ENCODE peak calls at places on chromosome 19, in seven cellular contexts. Y, B, O, E, Q, S and F are unnamed samples.

GRCh38 chr19:56748443-56748842 is 76.9 kb upstream of the ZNF835 start:
- DNase-seq in Y (no peak), B (no peak), O (peak), E (peak), Q (no peak), S (no peak), F (no peak)

GRCh38 chr19:39413269-39413902 is 917 bp downstream of the PLEKHG2 start:
- DNase-seq in Y (no peak), B (no peak), O (peak), E (no peak), Q (peak), S (no peak), F (peak)

GRCh38 chr19:13866463-13867046 is 10.4 kb upstream of the NANOS3 start:
- DNase-seq in Y (no peak), B (no peak), O (no peak), E (no peak), Q (no peak), S (no peak), F (no peak)

GRCh38 chr19:40302224-40303011 is 17.3 kb upstream of the AKT2 start:
- DNase-seq in Y (no peak), B (no peak), O (no peak), E (no peak), Q (no peak), S (no peak), F (no peak)

GRCh38 chr19:16078311-16078758 is 2.0 kb downstream of the TPM4 start:
- DNase-seq in Y (no peak), B (no peak), O (no peak), E (no peak), Q (no peak), S (no peak), F (no peak)

GRCh38 chr19:10602330-10603083 is 15.4 kb upstream of the AP1M2 start:
- DNase-seq in Y (peak), B (no peak), O (peak), E (peak), Q (peak), S (no peak), F (peak)

GRCh38 chr19:56132316-56132822 is 8.7 kb upstream of the ZNF444 start:
- DNase-seq in Y (no peak), B (no peak), O (no peak), E (peak), Q (no peak), S (no peak), F (no peak)

GRCh38 chr19:15291666-15292065 is 40.7 kb downstream of the BRD4 start:
- DNase-seq in Y (no peak), B (no peak), O (no peak), E (no peak), Q (no peak), S (no peak), F (no peak)

GRCh38 chr19:38655148-38655824 is 7.8 kb downstream of the ACTN4 start:
- DNase-seq in Y (no peak), B (no peak), O (no peak), E (no peak), Q (no peak), S (no peak), F (no peak)

GRCh38 chr19:14686411-14686810 is 3.4 kb upstream of the ZNF333 start:
- DNase-seq in Y (no peak), B (no peak), O (no peak), E (peak), Q (no peak), S (no peak), F (no peak)

GRCh38 chr19:30664358-30665058 is 292.3 kb downstream of the ZNF536 start:
- DNase-seq in Y (no peak), B (no peak), O (peak), E (peak), Q (no peak), S (no peak), F (no peak)

GRCh38 chr19:7888145-7888825 is at the start of gene LRRC8E:
- DNase-seq in Y (no peak), B (no peak), O (peak), E (peak), Q (peak), S (no peak), F (no peak)

GRCh38 chr19:55508120-55508519 is 19.9 kb downstream of the SSC5D start:
- DNase-seq in Y (no peak), B (no peak), O (no peak), E (no peak), Q (no peak), S (no peak), F (no peak)

GRCh38 chr19:6568816-6569215 is 22.1 kb downstream of the CD70 start:
- DNase-seq in Y (no peak), B (no peak), O (no peak), E (no peak), Q (no peak), S (no peak), F (no peak)

GRCh38 chr19:35133826-35134225 is 1.0 kb downstream of the LGI4 start:
- DNase-seq in Y (no peak), B (no peak), O (no peak), E (no peak), Q (no peak), S (no peak), F (no peak)

GRCh38 chr19:55600336-55601028 is 394 bp downstream of the ZNF524 start:
- DNase-seq in Y (peak), B (no peak), O (peak), E (no peak), Q (no peak), S (no peak), F (peak)

GRCh38 chr19:32273483-32273882 is 71.9 kb upstream of the ZNF507 start:
- DNase-seq in Y (no peak), B (no peak), O (no peak), E (no peak), Q (no peak), S (no peak), F (no peak)

GRCh38 chr19:53927745-53928144 is 18.7 kb downstream of the CACNG7 start:
- DNase-seq in Y (no peak), B (peak), O (no peak), E (peak), Q (peak), S (no peak), F (no peak)

GRCh38 chr19:16385821-16386220 is 61.2 kb downstream of the KLF2 start:
- DNase-seq in Y (no peak), B (no peak), O (no peak), E (no peak), Q (no peak), S (no peak), F (no peak)

GRCh38 chr19:14459703-14460102 is 15.5 kb downstream of the PTGER1 start:
- DNase-seq in Y (no peak), B (no peak), O (no peak), E (no peak), Q (no peak), S (no peak), F (no peak)

GRCh38 chr19:13132471-13133166 is 14.6 kb downstream of the NACC1 start:
- DNase-seq in Y (no peak), B (no peak), O (no peak), E (no peak), Q (no peak), S (no peak), F (no peak)

GRCh38 chr19:31039151-31039550 is 310.1 kb downstream of the TSHZ3 start:
- DNase-seq in Y (no peak), B (no peak), O (no peak), E (no peak), Q (no peak), S (no peak), F (no peak)

GRCh38 chr19:46860846-46861690 is at the start of gene ARHGAP35:
- DNase-seq in Y (peak), B (no peak), O (peak), E (no peak), Q (peak), S (no peak), F (peak)

GRCh38 chr19:55676384-55676783 is 1.4 kb downstream of the EPN1 start:
- DNase-seq in Y (no peak), B (no peak), O (no peak), E (no peak), Q (no peak), S (no peak), F (no peak)

GRCh38 chr19:38653028-38653571 is 5.7 kb downstream of the ACTN4 start:
- DNase-seq in Y (no peak), B (no peak), O (no peak), E (peak), Q (no peak), S (no peak), F (no peak)

GRCh38 chr19:10120538-10121198 is 969 bp upstream of the EIF3G start:
- DNase-seq in Y (no peak), B (no peak), O (no peak), E (no peak), Q (no peak), S (no peak), F (no peak)

GRCh38 chr19:4369109-4369887 is 25.9 kb downstream of the MPND start:
- DNase-seq in Y (peak), B (no peak), O (no peak), E (no peak), Q (no peak), S (peak), F (peak)

GRCh38 chr19:611506-611869 is 21.8 kb downstream of the HCN2 start:
- DNase-seq in Y (no peak), B (no peak), O (no peak), E (no peak), Q (no peak), S (no peak), F (no peak)

GRCh38 chr19:33389574-33390119 is 16.1 kb downstream of the CEBPG start:
- DNase-seq in Y (peak), B (no peak), O (peak), E (no peak), Q (no peak), S (no peak), F (peak)

GRCh38 chr19:33392341-33393285 is 19.1 kb downstream of the CEBPG start:
- DNase-seq in Y (peak), B (no peak), O (peak), E (peak), Q (peak), S (no peak), F (peak)

GRCh38 chr19:33391631-33392249 is 18.2 kb downstream of the CEBPG start:
- DNase-seq in Y (peak), B (no peak), O (peak), E (no peak), Q (no peak), S (no peak), F (no peak)

GRCh38 chr19:33390120-33390907 is 16.8 kb downstream of the CEBPG start:
- DNase-seq in Y (no peak), B (no peak), O (peak), E (no peak), Q (no peak), S (no peak), F (no peak)

GRCh38 chr19:33390908-33391630 is 17.6 kb downstream of the CEBPG start:
- DNase-seq in Y (peak), B (no peak), O (peak), E (no peak), Q (no peak), S (no peak), F (peak)
- TF ChIP-seq POLR2AphosphoS5 in Y (no peak), B (no peak), O (no peak), E (no peak), Q (no peak), S (no peak), F (no peak)

GRCh38 chr19:1769645-1769985 is 16.3 kb downstream of the ONECUT3 start:
- DNase-seq in Y (no peak), B (no peak), O (no peak), E (no peak), Q (no peak), S (no peak), F (no peak)

GRCh38 chr19:1767464-1767933 is 14.2 kb downstream of the ONECUT3 start:
- DNase-seq in Y (peak), B (no peak), O (peak), E (no peak), Q (peak), S (no peak), F (peak)

GRCh38 chr19:1766800-1767352 is 13.6 kb downstream of the ONECUT3 start:
- DNase-seq in Y (no peak), B (no peak), O (no peak), E (no peak), Q (peak), S (no peak), F (no peak)

GRCh38 chr19:1768918-1769644 is 15.8 kb downstream of the ONECUT3 start:
- DNase-seq in Y (no peak), B (no peak), O (no peak), E (no peak), Q (no peak), S (no peak), F (no peak)

DNA sequence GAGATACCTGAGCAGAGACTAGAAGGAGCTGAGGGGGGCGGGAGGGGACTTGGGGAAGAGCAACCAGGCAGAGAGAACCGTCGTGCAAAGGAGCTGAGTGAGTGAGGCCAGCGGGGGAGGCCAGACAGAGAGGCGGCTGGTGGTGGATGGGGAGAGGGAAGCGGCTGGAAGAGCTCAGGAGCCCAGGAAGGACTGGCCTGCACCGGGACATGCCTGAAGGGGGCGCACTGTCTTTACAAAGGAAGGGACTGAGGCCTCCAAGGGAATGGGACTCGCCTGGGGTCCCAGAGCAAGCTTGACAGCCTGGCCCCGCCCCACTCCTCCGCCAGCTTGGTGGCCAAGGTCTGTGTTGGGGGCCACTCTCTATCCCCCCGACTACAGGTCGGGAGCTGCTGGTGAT is 14.9 kb downstream of the ONECUT3 start:
- DNase-seq in Y (no peak), B (no peak), O (peak), E (peak), Q (peak), S (no peak), F (no peak)
- TF ChIP-seq TAF1 in Y (no peak), B (no peak), O (no peak), E (no peak), Q (no peak), S (no peak), F (no peak)

GRCh38 chr19:43726736-43727592 is 11.1 kb downstream of the IRGC start:
- DNase-seq in Y (no peak), B (no peak), O (no peak), E (no peak), Q (no peak), S (peak), F (no peak)
- TF ChIP-seq POLR2AphosphoS5 in Y (no peak), B (no peak), O (no peak), E (no peak), Q (no peak), S (no peak), F (no peak)

DNA sequence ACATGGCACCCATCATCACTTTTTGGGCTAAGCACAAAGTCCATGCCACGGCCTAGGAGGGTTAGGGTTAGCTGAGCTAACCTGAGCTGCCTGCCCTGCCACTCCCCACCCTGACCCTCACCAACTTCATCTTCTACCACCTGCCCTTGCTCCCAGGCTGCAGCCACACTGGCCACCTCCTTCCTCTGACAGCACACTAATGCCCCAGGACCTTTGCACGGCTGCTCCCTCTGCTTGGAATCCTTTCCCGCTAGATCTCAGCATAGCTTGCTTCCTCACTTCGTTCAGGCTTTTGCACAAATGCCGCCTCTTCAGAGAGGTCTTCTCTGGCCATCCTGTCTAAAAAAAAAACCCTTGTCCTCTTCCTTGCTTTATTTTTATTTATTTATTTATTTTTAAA is 13.2 kb downstream of the SHANK1 start:
- DNase-seq in Y (no peak), B (no peak), O (no peak), E (no peak), Q (no peak), S (no peak), F (no peak)
- TF ChIP-seq TAF1 in Y (no peak), B (no peak), O (no peak), E (no peak), Q (no peak), S (no peak), F (no peak)

GRCh38 chr19:18194208-18194530 is 1.2 kb downstream of the MPV17L2 start:
- DNase-seq in Y (no peak), B (no peak), O (no peak), E (no peak), Q (no peak), S (no peak), F (no peak)

GRCh38 chr19:18193388-18194207 is 580 bp downstream of the MPV17L2 start:
- DNase-seq in Y (no peak), B (no peak), O (no peak), E (no peak), Q (peak), S (no peak), F (no peak)

GRCh38 chr19:18191640-18192062 is 1.4 kb upstream of the MPV17L2 start:
- DNase-seq in Y (no peak), B (no peak), O (no peak), E (no peak), Q (no peak), S (no peak), F (no peak)

GRCh38 chr19:18194554-18195238 is 1.7 kb downstream of the MPV17L2 start:
- DNase-seq in Y (peak), B (no peak), O (peak), E (no peak), Q (peak), S (no peak), F (peak)

GRCh38 chr19:18192673-18193387 is at the start of gene MPV17L2:
- DNase-seq in Y (peak), B (peak), O (peak), E (peak), Q (peak), S (peak), F (peak)
- TF ChIP-seq POLR2AphosphoS5 in Y (peak), B (peak), O (peak), E (peak), Q (peak), S (peak), F (no peak)